ENCODE peak calls at places on chromosomes 1 and 21, in seven cellular contexts. V is hypothalamus; C is activated CD4-positive, alpha-beta T cell treated with anti-CD3 and anti-CD28 coated beads, Interleukin-2, amount 50 U/mL, for 4 hours; G is astrocyte of the cerebellum; A is germinal center; N is nephron progenitor cell; D is stimulated activated CD4-positive, alpha-beta T cell treated with anti-CD3 and anti-CD28 coated beads, Interleukin-12 subunit alpha, Interleukin-12 subunit beta, amount 100 ng/mL, for 48 hours. Z is an unnamed sample.

GRCh38 chr1:202656951-202657646 is 53.2 kb downstream of the SYT2 start:
- DNase-seq in V (no peak), C (no peak), G (no peak), A (no peak), N (peak), D (no peak), Z (peak)

GRCh38 chr1:182259963-182260362 is 131.6 kb downstream of the GLUL start:
- DNase-seq in V (no peak), C (no peak), G (no peak), A (no peak), N (no peak), D (no peak), Z (no peak)

GRCh38 chr1:83512371-83513004 is 486.4 kb downstream of the TTLL7 start:
- DNase-seq in V (no peak), C (no peak), G (no peak), A (no peak), N (no peak), D (no peak), Z (no peak)

GRCh38 chr1:166908942-166909341 is 32.9 kb upstream of the TADA1 start:
- DNase-seq in V (no peak), C (no peak), G (no peak), A (no peak), N (no peak), D (no peak), Z (no peak)

GRCh38 chr1:94827434-94827833 is 7.3 kb downstream of the SLC44A3 start:
- DNase-seq in V (no peak), C (no peak), G (no peak), A (no peak), N (no peak), D (no peak), Z (no peak)

GRCh38 chr1:28898267-28898955 is 16.0 kb upstream of the EPB41 start:
- DNase-seq in V (no peak), C (no peak), G (no peak), A (no peak), N (no peak), D (no peak), Z (no peak)

GRCh38 chr21:46041183-46041582 is 56.7 kb upstream of the COL6A2 start:
- DNase-seq in V (no peak), C (no peak), G (no peak), A (no peak), N (no peak), D (no peak), Z (no peak)

GRCh38 chr1:206812456-206812855 is 40.2 kb upstream of the IL10 start:
- DNase-seq in V (no peak), C (no peak), G (no peak), A (no peak), N (no peak), D (no peak), Z (no peak)

GRCh38 chr1:83086986-83087512 is 911.9 kb downstream of the TTLL7 start:
- DNase-seq in V (no peak), C (no peak), G (no peak), A (no peak), N (no peak), D (no peak), Z (no peak)

GRCh38 chr1:92886886-92887419 is 55.1 kb downstream of the RPL5 start:
- DNase-seq in V (no peak), C (no peak), G (no peak), A (no peak), N (no peak), D (no peak), Z (no peak)

GRCh38 chr21:18493420-18493819 is 89.8 kb upstream of the TMPRSS15 start:
- DNase-seq in V (no peak), C (no peak), G (peak), A (no peak), N (no peak), D (no peak), Z (no peak)

GRCh38 chr1:52306227-52307006 is 59.6 kb downstream of the CC2D1B start:
- DNase-seq in V (no peak), C (no peak), G (no peak), A (no peak), N (no peak), D (no peak), Z (no peak)

GRCh38 chr1:154445040-154445472 is 39.9 kb downstream of the IL6R start:
- DNase-seq in V (no peak), C (no peak), G (no peak), A (no peak), N (no peak), D (peak), Z (peak)

GRCh38 chr1:202586018-202586821 is 124.0 kb downstream of the SYT2 start:
- DNase-seq in V (no peak), C (no peak), G (no peak), A (no peak), N (no peak), D (no peak), Z (peak)

GRCh38 chr1:213983589-213984386 is 4.0 kb upstream of the PROX1 start:
- DNase-seq in V (no peak), C (no peak), G (no peak), A (no peak), N (no peak), D (no peak), Z (no peak)

GRCh38 chr21:28402616-28402989 is 590.1 kb downstream of the LTN1 start:
- DNase-seq in V (no peak), C (no peak), G (no peak), A (no peak), N (no peak), D (no peak), Z (no peak)

GRCh38 chr1:183898001-183898396 is 93.1 kb downstream of the RGL1 start:
- DNase-seq in V (no peak), C (no peak), G (no peak), A (no peak), N (no peak), D (no peak), Z (no peak)

GRCh38 chr1:109140384-109140783 is 26.5 kb downstream of the ELAPOR1 start:
- DNase-seq in V (no peak), C (no peak), G (no peak), A (no peak), N (no peak), D (no peak), Z (no peak)

GRCh38 chr21:37582613-37583012 is 216.0 kb downstream of the DYRK1A start:
- DNase-seq in V (no peak), C (no peak), G (peak), A (no peak), N (no peak), D (no peak), Z (peak)

GRCh38 chr1:93079685-93080141 is 630 bp downstream of the MTF2 start:
- DNase-seq in V (peak), C (no peak), G (no peak), A (peak), N (peak), D (no peak), Z (no peak)

GRCh38 chr1:107748529-107748928 is 216.5 kb downstream of the VAV3 start:
- DNase-seq in V (no peak), C (no peak), G (peak), A (no peak), N (no peak), D (no peak), Z (peak)

GRCh38 chr21:35367558-35367957 is 318.5 kb upstream of the RUNX1 start:
- DNase-seq in V (no peak), C (no peak), G (no peak), A (no peak), N (no peak), D (no peak), Z (no peak)

GRCh38 chr21:42105476-42105875 is 34.4 kb downstream of the UMODL1 start:
- DNase-seq in V (no peak), C (no peak), G (no peak), A (no peak), N (no peak), D (no peak), Z (no peak)